ENCODE peak calls at places on chromosomes 7 and 10, in seven cellular contexts. Q is brain microvascular endothelial cell, D is cardiac fibroblast, K is gastrocnemius medialis, Z is adipocyte, I is SK-N-SH, J is adrenal gland. B is an unnamed sample.

GRCh38 chr7:105345725-105346124 is 43.0 kb downstream of the SRPK2 start:
- DNase-seq in Q (no peak), D (no peak), K (no peak), Z (no peak), I (peak; percentile 28), J (no peak), B (no peak)

GRCh38 chr10:122120008-122120744 is 131.2 kb downstream of the TACC2 start:
- DNase-seq in Q (no peak), D (no peak), K (no peak), Z (no peak), I (no peak), J (no peak), B (no peak)

GRCh38 chr7:139355320-139355719 is 4.4 kb upstream of the LUC7L2 start:
- DNase-seq in Q (no peak), D (peak; percentile 13), K (no peak), Z (peak; percentile 27), I (no peak), J (no peak), B (no peak)

GRCh38 chr7:117560030-117560429 is 80.2 kb downstream of the CFTR start:
- DNase-seq in Q (no peak), D (no peak), K (no peak), Z (no peak), I (no peak), J (no peak), B (no peak)

GRCh38 chr7:92669616-92670153 is 79.5 kb upstream of the FAM133B start:
- DNase-seq in Q (peak; percentile 34), D (no peak), K (no peak), Z (no peak), I (no peak), J (no peak), B (peak; percentile 37)

GRCh38 chr10:59762505-59762904 is 9.2 kb upstream of the MRLN start:
- DNase-seq in Q (no peak), D (no peak), K (no peak), Z (no peak), I (no peak), J (no peak), B (no peak)

GRCh38 chr7:112233048-112233697 is 26.7 kb downstream of the ZNF277 start:
- DNase-seq in Q (no peak), D (peak; percentile 12), K (no peak), Z (no peak), I (no peak), J (no peak), B (no peak)

GRCh38 chr7:42091461-42092229 is 145.4 kb downstream of the GLI3 start:
- DNase-seq in Q (no peak), D (no peak), K (no peak), Z (no peak), I (no peak), J (no peak), B (peak; percentile 27)

GRCh38 chr7:155996718-155997059 is 184.4 kb upstream of the SHH start:
- DNase-seq in Q (no peak), D (no peak), K (no peak), Z (no peak), I (no peak), J (no peak), B (no peak)

GRCh38 chr7:25037325-25037724 is 57.3 kb upstream of the OSBPL3 start:
- DNase-seq in Q (no peak), D (peak; percentile 13), K (no peak), Z (no peak), I (no peak), J (no peak), B (no peak)

GRCh38 chr7:44320141-44320540 is 5.3 kb downstream of the CAMK2B start:
- DNase-seq in Q (no peak), D (no peak), K (no peak), Z (no peak), I (no peak), J (no peak), B (no peak)

GRCh38 chr10:5583525-5584175 is 58.9 kb downstream of the CALML3 start:
- DNase-seq in Q (no peak), D (peak; percentile 45), K (no peak), Z (no peak), I (peak; percentile 54), J (no peak), B (no peak)

GRCh38 chr10:29431711-29432110 is 142.8 kb downstream of the LYZL1 start:
- DNase-seq in Q (no peak), D (no peak), K (no peak), Z (no peak), I (no peak), J (no peak), B (no peak)

GRCh38 chr10:119871881-119872609 is 598 bp downstream of the MCMBP start:
- DNase-seq in Q (peak; percentile 20), D (peak; percentile 65), K (no peak), Z (peak; percentile 73), I (peak; percentile 71), J (peak; percentile 48), B (peak; percentile 27)

GRCh38 chr10:70652761-70653657 is 19.3 kb upstream of the ADAMTS14 start:
- DNase-seq in Q (peak; percentile 98), D (peak; percentile 91), K (peak; percentile 14), Z (peak; percentile 88), I (peak; percentile 45), J (peak; percentile 25), B (peak; percentile 98)

GRCh38 chr10:38010150-38010903 is at the start of gene ZNF33A:
- DNase-seq in Q (peak; percentile 82), D (peak; percentile 97), K (peak; percentile 90), Z (peak; percentile 92), I (peak; percentile 83), J (peak; percentile 96), B (peak; percentile 92)

GRCh38 chr7:100600222-100601038 is 1.7 kb upstream of the PCOLCE start:
- DNase-seq in Q (no peak), D (no peak), K (no peak), Z (no peak), I (peak; percentile 51), J (no peak), B (no peak)

GRCh38 chr10:29392376-29393021 is 103.6 kb downstream of the LYZL1 start:
- DNase-seq in Q (peak; percentile 57), D (peak; percentile 63), K (no peak), Z (peak; percentile 77), I (peak; percentile 75), J (peak; percentile 63), B (peak; percentile 31)

GRCh38 chr7:12945901-12946300 is 258.5 kb downstream of the ARL4A start:
- DNase-seq in Q (no peak), D (no peak), K (no peak), Z (peak; percentile 47), I (no peak), J (no peak), B (no peak)

GRCh38 chr7:107564553-107565298 is 955 bp downstream of the DUS4L start:
- DNase-seq in Q (peak; percentile 18), D (peak; percentile 62), K (no peak), Z (peak; percentile 69), I (no peak), J (no peak), B (peak; percentile 77)

GRCh38 chr10:116742367-116743265 is at the start of gene HSPA12A:
- DNase-seq in Q (peak; percentile 90), D (peak; percentile 82), K (peak; percentile 77), Z (peak; percentile 90), I (peak; percentile 95), J (peak; percentile 82), B (peak; percentile 87)

GRCh38 chr7:48053823-48054222 is 18.5 kb downstream of the C7orf57 start:
- DNase-seq in Q (no peak), D (no peak), K (no peak), Z (no peak), I (no peak), J (no peak), B (no peak)

GRCh38 chr7:2659556-2660358 is 28.0 kb downstream of the TTYH3 start:
- DNase-seq in Q (no peak), D (no peak), K (no peak), Z (no peak), I (no peak), J (no peak), B (no peak)

GRCh38 chr7:142963993-142964392 is 1.8 kb upstream of the KEL start:
- DNase-seq in Q (no peak), D (no peak), K (no peak), Z (no peak), I (no peak), J (no peak), B (no peak)

GRCh38 chr7:142959202-142959601 is 3.0 kb downstream of the KEL start:
- DNase-seq in Q (no peak), D (no peak), K (no peak), Z (no peak), I (no peak), J (no peak), B (no peak)

GRCh38 chr7:142961973-142962913 is at the start of gene KEL:
- DNase-seq in Q (no peak), D (no peak), K (no peak), Z (no peak), I (no peak), J (no peak), B (no peak)

GRCh38 chr7:142960955-142961512 is 1.1 kb downstream of the KEL start:
- DNase-seq in Q (no peak), D (no peak), K (no peak), Z (no peak), I (no peak), J (no peak), B (no peak)

DNA sequence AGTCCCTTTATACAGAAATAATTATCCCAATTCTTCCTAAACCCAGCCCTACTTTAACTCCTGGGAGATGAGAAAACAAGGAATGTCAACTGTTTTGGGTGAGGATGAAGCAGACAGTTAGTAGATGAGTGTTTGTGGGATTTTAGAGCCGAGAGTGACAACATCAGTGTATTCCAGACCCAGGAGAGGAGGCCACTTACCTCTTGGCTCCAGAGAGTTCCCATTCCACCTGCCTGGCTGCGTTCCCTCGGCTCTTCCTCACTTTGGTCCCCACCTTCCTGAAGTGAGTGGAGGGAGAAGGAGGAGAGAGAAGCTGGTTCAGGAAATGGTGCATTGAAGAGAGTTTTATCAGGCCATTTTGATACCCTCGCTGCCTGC is 579 bp downstream of the KEL start:
- DNase-seq in Q (no peak), D (no peak), K (no peak), Z (no peak), I (no peak), J (no peak), B (no peak)
- H3K4me3 ChIP-seq in Q (no peak overlapping the region), D (no peak overlapping the region), K (no peak overlapping the region), Z (no peak overlapping the region), I (no peak overlapping the region), J (no peak overlapping the region), B (no peak overlapping the region)

GRCh38 chr7:7953761-7954160 is 14.8 kb upstream of the GLCCI1 start:
- DNase-seq in Q (no peak), D (no peak), K (no peak), Z (peak; percentile 32), I (no peak), J (no peak), B (no peak)
- H3K4me3 ChIP-seq in Q (no peak overlapping the region), D (no peak overlapping the region), K (no peak overlapping the region), Z (no peak overlapping the region), I (no peak overlapping the region), J (no peak overlapping the region), B (no peak overlapping the region)

DNA sequence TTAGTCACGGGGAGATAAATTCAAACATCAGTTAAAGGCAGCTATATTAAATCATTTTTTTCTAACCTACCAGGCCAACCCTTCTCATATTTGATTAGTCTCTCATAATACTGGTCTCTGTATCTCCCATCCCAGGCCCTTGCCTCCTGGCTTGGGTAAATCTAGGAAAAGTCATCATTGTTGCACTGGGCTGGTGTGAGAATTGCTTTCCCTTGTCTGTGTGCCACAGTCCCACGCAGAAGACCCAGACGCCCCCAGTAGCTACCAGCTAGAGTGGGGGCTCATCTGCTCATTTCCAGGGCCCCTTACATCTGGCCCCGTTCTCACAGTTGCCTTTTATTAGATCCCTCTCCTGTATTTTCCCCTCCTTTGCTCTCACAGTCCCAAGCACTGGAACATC is 67.6 kb upstream of the VIPR2 start:
- DNase-seq in Q (no peak), D (no peak), K (no peak), Z (no peak), I (no peak), J (no peak), B (no peak)
- H3K4me3 ChIP-seq in Q (no peak overlapping the region), D (no peak overlapping the region), K (no peak overlapping the region), Z (no peak overlapping the region), I (no peak overlapping the region), J (no peak overlapping the region), B (no peak overlapping the region)

GRCh38 chr10:99235469-99235871 is at the start of gene HPSE2:
- DNase-seq in Q (no peak), D (no peak), K (no peak), Z (no peak), I (peak; percentile 19), J (no peak), B (no peak)
- H3K4me3 ChIP-seq in Q (no peak within 1 kb of the TSS), D (no peak within 1 kb of the TSS), K (peak within 1 kb of the TSS; percentile 55), Z (peak within 1 kb of the TSS; percentile 81), I (no peak within 1 kb of the TSS), J (no peak within 1 kb of the TSS), B (peak within 1 kb of the TSS; percentile 46)

B was measured in fibroblast of lung.